ENCODE peak calls at places on chromosomes 12 and 14, in four cellular contexts. C, W, T and E are unnamed samples.

GRCh38 chr12:117789195-117789912 is 179.4 kb downstream of the KSR2 start:
- DNase-seq in C (no peak), W (no peak), T (no peak), E (no peak)

GRCh38 chr12:112577473-112578334 is 159.0 kb downstream of the PTPN11 start:
- DNase-seq in C (no peak), W (no peak), T (no peak), E (no peak)

GRCh38 chr14:101121399-101122113 is 218.0 kb upstream of the RTL1 start:
- DNase-seq in C (no peak), W (no peak), T (no peak), E (no peak)

GRCh38 chr12:1369942-1370620 is 224.3 kb downstream of the FBXL14 start:
- DNase-seq in C (no peak), W (no peak), T (no peak), E (no peak)

GRCh38 chr12:61023231-61023630 is 1237.0 kb upstream of the USP15 start:
- DNase-seq in C (no peak), W (no peak), T (no peak), E (no peak)

GRCh38 chr14:50353126-50353525 is 41.0 kb downstream of the DMAC2L start:
- DNase-seq in C (no peak), W (peak; percentile 20), T (no peak), E (no peak)

GRCh38 chr14:93804654-93805053 is 16.4 kb upstream of the PRIMA1 start:
- DNase-seq in C (peak; percentile 21), W (no peak), T (no peak), E (no peak)

GRCh38 chr14:72610096-72610830 is 283.6 kb downstream of the DPF3 start:
- DNase-seq in C (no peak), W (no peak), T (no peak), E (no peak)

GRCh38 chr12:94618995-94619695 is 31.2 kb downstream of the TMCC3 start:
- DNase-seq in C (no peak), W (peak; percentile 93), T (no peak), E (peak; percentile 68)

GRCh38 chr14:31950760-31951637 is 126.1 kb upstream of the ARHGAP5 start:
- DNase-seq in C (peak; percentile 37), W (peak; percentile 48), T (no peak), E (no peak)

GRCh38 chr14:97251423-97252155 is 454.4 kb downstream of the VRK1 start:
- DNase-seq in C (no peak), W (no peak), T (no peak), E (no peak)

GRCh38 chr12:68794653-68795253 is 13.2 kb upstream of the MDM2 start:
- DNase-seq in C (no peak), W (peak; percentile 86), T (no peak), E (no peak)

GRCh38 chr14:59252772-59253500 is 64.5 kb downstream of the DAAM1 start:
- DNase-seq in C (no peak), W (no peak), T (no peak), E (no peak)

GRCh38 chr12:67501362-67501761 is 147.2 kb upstream of the DYRK2 start:
- DNase-seq in C (no peak), W (no peak), T (no peak), E (no peak)

GRCh38 chr12:52826611-52827498 is 7.3 kb downstream of the KRT79 start:
- DNase-seq in C (no peak), W (no peak), T (no peak), E (no peak)

GRCh38 chr12:89882051-89882450 is 173.4 kb upstream of the ATP2B1 start:
- DNase-seq in C (no peak), W (peak; percentile 89), T (peak; percentile 55), E (no peak)

GRCh38 chr14:74941676-74942097 is 13.7 kb downstream of the PGF start:
- DNase-seq in C (peak; percentile 56), W (peak; percentile 57), T (no peak), E (peak; percentile 53)

GRCh38 chr14:89212386-89213235 is 204.4 kb downstream of the FOXN3 start:
- DNase-seq in C (no peak), W (no peak), T (no peak), E (peak; percentile 25)

GRCh38 chr14:66003082-66003740 is 483.0 kb upstream of the CCDC196 start:
- DNase-seq in C (no peak), W (no peak), T (no peak), E (no peak)
- TF ChIP-seq FOS in C (no peak), W (no peak), T (no peak), E (no peak)

GRCh38 chr12:19620222-19620621 is 180.9 kb downstream of the AEBP2 start:
- DNase-seq in C (no peak), W (no peak), T (no peak), E (no peak)
- TF ChIP-seq POLR2A in C (no peak), W (no peak), T (no peak), E (no peak)

GRCh38 chr12:108309674-108310312 is 29.3 kb downstream of the CMKLR1 start:
- DNase-seq in C (no peak), W (no peak), T (no peak), E (no peak)
- TF ChIP-seq FOS in C (no peak), W (no peak), T (no peak), E (no peak)

DNA sequence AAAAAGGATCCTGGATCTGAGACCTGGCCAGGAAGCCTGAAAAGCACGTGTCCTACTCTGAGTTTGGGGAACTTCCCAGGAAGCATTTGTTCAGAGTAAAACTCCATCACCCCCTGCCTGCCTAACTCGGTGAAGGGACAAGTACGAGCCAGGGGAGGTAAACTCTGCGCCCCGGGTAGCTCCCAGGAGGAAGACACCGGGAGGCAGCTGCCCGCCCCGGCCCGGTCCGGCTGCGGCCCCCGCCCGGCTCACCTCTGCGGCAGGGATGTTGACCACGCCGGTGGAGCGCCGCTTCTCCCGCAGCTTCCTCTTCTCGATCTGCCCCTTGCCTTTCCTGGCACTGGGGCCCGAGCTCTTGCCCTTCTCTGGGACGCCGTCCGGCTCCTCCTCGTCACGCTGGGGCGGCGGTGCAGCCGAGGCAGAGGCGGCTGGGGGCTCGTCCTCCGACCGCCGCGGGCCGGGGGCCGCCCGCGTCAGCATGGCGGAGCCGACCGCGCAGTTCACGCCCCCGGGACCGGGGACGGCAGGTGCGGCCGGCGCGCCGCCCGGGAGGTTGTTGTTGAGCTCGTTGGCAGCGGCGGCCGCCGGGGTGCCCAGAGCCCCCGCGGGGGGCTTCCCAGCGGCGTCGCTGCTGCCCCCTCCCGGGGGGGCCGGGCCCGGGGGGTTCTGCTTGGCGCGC is 1.1 kb downstream of the PAWR start:
- DNase-seq in C (no peak), W (peak; percentile 55), T (no peak), E (peak; percentile 70)
- TF ChIP-seq POLR2A in C (no peak), W (no peak), T (peak; percentile 8), E (no peak)

GRCh38 chr12:15634010-15634676 is 155.0 kb downstream of the EPS8 start:
- DNase-seq in C (no peak), W (peak; percentile 70), T (no peak), E (peak; percentile 53)
- TF ChIP-seq FOS in C (no peak), W (peak; percentile 39), T (no peak), E (peak; percentile 33)

GRCh38 chr14:65024957-65025356 is 38.3 kb downstream of the FNTB start:
- DNase-seq in C (no peak), W (no peak), T (no peak), E (no peak)
- TF ChIP-seq POLR2A in C (no peak), W (no peak), T (no peak), E (no peak)

DNA sequence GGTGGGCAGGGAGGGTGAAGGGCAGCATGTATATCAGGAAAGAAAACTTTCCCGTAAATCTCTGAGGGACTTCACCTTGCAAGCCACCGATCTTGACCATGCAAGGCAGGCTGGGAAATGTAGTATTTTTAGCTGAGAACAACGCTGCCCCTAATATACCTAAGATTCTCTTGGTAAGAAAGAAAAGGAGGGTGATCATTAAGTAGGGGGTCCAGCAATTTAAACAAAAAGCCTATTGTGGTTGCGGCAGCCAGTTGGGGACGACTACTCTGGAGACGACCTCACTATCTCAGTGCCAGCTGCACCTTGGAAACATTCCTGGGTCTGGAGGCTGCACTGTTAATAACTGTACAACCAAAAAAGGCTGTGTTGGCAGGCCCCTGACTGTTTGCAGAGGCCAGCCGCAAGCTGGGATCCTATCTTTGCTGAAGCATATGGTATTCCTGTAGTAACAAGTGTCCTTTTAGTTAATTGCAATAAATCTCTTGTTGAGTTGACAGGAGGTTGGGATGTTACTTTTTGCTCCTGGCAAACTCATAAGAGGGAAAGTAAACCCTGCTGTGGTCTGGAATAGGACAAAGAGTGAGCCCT is 6.4 kb downstream of the APOLD1 start:
- DNase-seq in C (no peak), W (peak; percentile 22), T (no peak), E (no peak)
- TF ChIP-seq FOS in C (no peak), W (no peak), T (no peak), E (no peak)

GRCh38 chr12:54370218-54370730 is 6.0 kb upstream of the GPR84 start:
- DNase-seq in C (peak; percentile 87), W (peak; percentile 77), T (no peak), E (peak; percentile 79)
- TF ChIP-seq POLR2A in C (no peak), W (no peak), T (no peak), E (no peak)

DNA sequence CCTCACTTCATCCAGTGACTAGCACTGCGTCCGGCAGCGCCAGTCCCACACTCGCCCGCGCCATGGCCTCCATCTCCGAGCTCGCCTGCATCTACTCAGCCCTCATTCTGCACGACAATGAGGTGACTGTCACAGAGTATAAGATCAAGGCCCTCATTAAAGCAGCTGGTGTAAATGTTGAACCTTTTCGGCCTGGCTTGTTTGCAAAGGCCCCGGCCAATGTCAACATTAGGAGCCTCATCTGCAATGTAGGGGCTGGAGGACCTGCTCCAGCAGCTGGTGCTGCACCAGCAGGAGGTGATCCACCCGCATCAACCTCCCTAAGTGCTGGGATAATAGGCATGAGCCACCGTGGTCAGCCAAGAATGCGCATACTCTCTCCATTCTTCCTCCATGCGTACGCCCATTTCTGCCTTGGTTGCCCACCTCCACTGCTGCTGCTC is 59.9 kb downstream of the IRF2BPL start:
- DNase-seq in C (no peak), W (no peak), T (no peak), E (no peak)
- TF ChIP-seq FOS in C (no peak), W (no peak), T (no peak), E (no peak)

DNA sequence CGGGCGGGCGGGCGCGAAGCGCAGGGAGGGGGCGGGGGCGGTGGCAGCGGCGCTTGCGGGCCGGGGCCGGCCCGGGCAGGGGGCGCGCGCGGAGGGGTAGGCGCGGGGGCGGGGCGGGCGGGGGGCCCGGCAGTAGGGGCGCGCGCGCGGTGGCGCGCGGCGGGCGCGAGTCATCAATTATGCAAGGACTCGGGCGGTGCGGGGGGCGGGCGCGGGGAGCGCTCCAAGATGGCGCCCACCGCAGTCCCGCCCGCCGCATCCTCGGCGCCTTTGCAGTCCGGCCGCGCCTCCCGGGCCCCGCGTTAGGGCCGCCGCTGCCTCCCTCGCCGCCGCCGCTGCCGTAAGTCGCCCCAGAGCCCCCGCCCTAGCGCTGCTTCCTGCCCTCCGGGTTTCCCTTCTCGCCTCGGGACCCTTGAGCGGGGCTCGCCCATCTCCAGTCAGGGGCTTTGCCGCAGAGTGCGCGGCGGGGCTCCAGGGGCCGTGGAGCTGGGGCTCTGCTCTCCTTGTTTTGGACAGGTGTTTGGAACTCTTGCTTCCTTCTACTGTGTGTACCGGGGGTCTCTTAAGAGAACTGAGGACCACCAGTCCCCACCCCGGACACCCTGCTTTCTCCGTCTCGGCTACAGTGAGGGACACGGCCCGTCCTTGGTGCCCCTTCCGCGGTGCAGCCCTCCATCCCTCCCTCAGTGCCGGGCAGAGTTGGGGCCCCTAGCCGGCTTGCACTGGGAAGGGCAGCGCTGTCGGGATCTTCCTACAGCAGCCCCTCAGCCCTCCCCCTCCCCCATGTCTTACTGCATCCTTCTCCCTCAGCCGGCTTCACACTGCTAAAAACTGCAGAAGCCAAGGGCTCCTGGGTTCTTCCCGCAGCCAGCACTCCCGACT is at the start of gene SCN8A:
- DNase-seq in C (peak; percentile 49), W (peak; percentile 56), T (no peak), E (peak; percentile 24)
- TF ChIP-seq POLR2A in C (no peak), W (no peak), T (no peak), E (no peak)